ENCODE peak calls at places on chromosomes 12 and 14, in ten cellular contexts. One of them, this sample, is unnamed.

GRCh38 chr14:62015248-62015647 is 253.0 kb downstream of the SNAPC1 start:
- DNase-seq in pancreas: no peak
- DNase-seq in mammary epithelial cell: no peak
- DNase-seq in CD8-positive, alpha-beta T cell: no peak
- DNase-seq in spleen: no peak
- DNase-seq in uterus: no peak
- DNase-seq in astrocyte of the spinal cord: no peak
- DNase-seq in mucosa of descending colon: no peak
- DNase-seq in cardiac muscle cell: no peak
- DNase-seq in IMR-90: peak
- DNase-seq in this sample: no peak

GRCh38 chr14:99981806-99982205 is 83.4 kb upstream of the EVL start:
- DNase-seq in astrocyte of the spinal cord: no peak
- DNase-seq in mammary epithelial cell: no peak
- DNase-seq in IMR-90: no peak
- DNase-seq in pancreas: no peak
- DNase-seq in CD8-positive, alpha-beta T cell: no peak
- DNase-seq in uterus: no peak
- DNase-seq in spleen: no peak
- DNase-seq in cardiac muscle cell: no peak
- DNase-seq in mucosa of descending colon: no peak
- DNase-seq in this sample: no peak

GRCh38 chr14:94521375-94522114 is 12.3 kb upstream of the SERPINA12 start:
- DNase-seq in IMR-90: no peak
- DNase-seq in pancreas: no peak
- DNase-seq in astrocyte of the spinal cord: no peak
- DNase-seq in mammary epithelial cell: no peak
- DNase-seq in cardiac muscle cell: no peak
- DNase-seq in CD8-positive, alpha-beta T cell: no peak
- DNase-seq in mucosa of descending colon: no peak
- DNase-seq in spleen: no peak
- DNase-seq in uterus: no peak
- DNase-seq in this sample: no peak

GRCh38 chr14:90508536-90509254 is 111.9 kb downstream of the CALM1 start:
- DNase-seq in mucosa of descending colon: peak
- DNase-seq in CD8-positive, alpha-beta T cell: no peak
- DNase-seq in astrocyte of the spinal cord: no peak
- DNase-seq in spleen: no peak
- DNase-seq in pancreas: peak
- DNase-seq in IMR-90: no peak
- DNase-seq in cardiac muscle cell: no peak
- DNase-seq in mammary epithelial cell: peak
- DNase-seq in uterus: no peak
- DNase-seq in this sample: no peak

GRCh38 chr14:80714489-80714888 is 227.0 kb downstream of the CEP128 start:
- DNase-seq in astrocyte of the spinal cord: no peak
- DNase-seq in pancreas: no peak
- DNase-seq in mammary epithelial cell: no peak
- DNase-seq in spleen: no peak
- DNase-seq in mucosa of descending colon: no peak
- DNase-seq in CD8-positive, alpha-beta T cell: no peak
- DNase-seq in cardiac muscle cell: no peak
- DNase-seq in IMR-90: no peak
- DNase-seq in uterus: no peak
- DNase-seq in this sample: no peak

GRCh38 chr12:92597997-92598396 is 104.8 kb upstream of the PLEKHG7 start:
- DNase-seq in spleen: no peak
- DNase-seq in uterus: no peak
- DNase-seq in mucosa of descending colon: no peak
- DNase-seq in IMR-90: peak
- DNase-seq in mammary epithelial cell: peak
- DNase-seq in CD8-positive, alpha-beta T cell: no peak
- DNase-seq in astrocyte of the spinal cord: peak
- DNase-seq in pancreas: no peak
- DNase-seq in cardiac muscle cell: no peak
- DNase-seq in this sample: peak

GRCh38 chr12:99767809-99768208 is 120.3 kb downstream of the GARIN6 start:
- DNase-seq in IMR-90: peak
- DNase-seq in CD8-positive, alpha-beta T cell: no peak
- DNase-seq in mammary epithelial cell: peak
- DNase-seq in spleen: no peak
- DNase-seq in pancreas: no peak
- DNase-seq in uterus: no peak
- DNase-seq in astrocyte of the spinal cord: peak
- DNase-seq in mucosa of descending colon: no peak
- DNase-seq in cardiac muscle cell: peak
- DNase-seq in this sample: peak

GRCh38 chr12:20314325-20314724 is 54.0 kb upstream of the PDE3A start:
- DNase-seq in astrocyte of the spinal cord: peak
- DNase-seq in mucosa of descending colon: no peak
- DNase-seq in cardiac muscle cell: peak
- DNase-seq in spleen: no peak
- DNase-seq in IMR-90: peak
- DNase-seq in CD8-positive, alpha-beta T cell: no peak
- DNase-seq in pancreas: no peak
- DNase-seq in mammary epithelial cell: no peak
- DNase-seq in uterus: no peak
- DNase-seq in this sample: peak

GRCh38 chr14:80135305-80136088 is 75.8 kb downstream of the DIO2 start:
- DNase-seq in astrocyte of the spinal cord: peak
- DNase-seq in uterus: no peak
- DNase-seq in pancreas: no peak
- DNase-seq in mammary epithelial cell: no peak
- DNase-seq in IMR-90: no peak
- DNase-seq in spleen: no peak
- DNase-seq in mucosa of descending colon: no peak
- DNase-seq in CD8-positive, alpha-beta T cell: no peak
- DNase-seq in cardiac muscle cell: no peak
- DNase-seq in this sample: no peak

GRCh38 chr14:101495827-101496778 is 65.2 kb upstream of the DIO3 start:
- DNase-seq in spleen: peak
- DNase-seq in IMR-90: no peak
- DNase-seq in astrocyte of the spinal cord: no peak
- DNase-seq in uterus: peak
- DNase-seq in pancreas: no peak
- DNase-seq in CD8-positive, alpha-beta T cell: no peak
- DNase-seq in mammary epithelial cell: no peak
- DNase-seq in cardiac muscle cell: no peak
- DNase-seq in mucosa of descending colon: peak
- DNase-seq in this sample: no peak

GRCh38 chr14:49303952-49304516 is 282.1 kb downstream of the RPS29 start:
- DNase-seq in astrocyte of the spinal cord: peak
- DNase-seq in spleen: no peak
- DNase-seq in uterus: no peak
- DNase-seq in cardiac muscle cell: peak
- DNase-seq in mucosa of descending colon: no peak
- DNase-seq in IMR-90: peak
- DNase-seq in CD8-positive, alpha-beta T cell: no peak
- DNase-seq in mammary epithelial cell: peak
- DNase-seq in pancreas: peak
- DNase-seq in this sample: peak

GRCh38 chr14:68979722-68980552 is 835 bp upstream of the ACTN1 start:
- DNase-seq in spleen: peak
- DNase-seq in mucosa of descending colon: peak
- DNase-seq in astrocyte of the spinal cord: peak
- DNase-seq in uterus: no peak
- DNase-seq in CD8-positive, alpha-beta T cell: no peak
- DNase-seq in IMR-90: peak
- DNase-seq in pancreas: peak
- DNase-seq in cardiac muscle cell: no peak
- DNase-seq in mammary epithelial cell: peak
- DNase-seq in this sample: peak

GRCh38 chr12:12812605-12813119 is 484 bp upstream of the DDX47 start:
- DNase-seq in uterus: no peak
- DNase-seq in CD8-positive, alpha-beta T cell: no peak
- DNase-seq in mammary epithelial cell: no peak
- DNase-seq in astrocyte of the spinal cord: no peak
- DNase-seq in spleen: peak
- DNase-seq in IMR-90: no peak
- DNase-seq in mucosa of descending colon: no peak
- DNase-seq in cardiac muscle cell: no peak
- DNase-seq in pancreas: no peak
- DNase-seq in this sample: no peak
- H3K4me3 ChIP-seq in uterus: no peak
- H3K4me3 ChIP-seq in CD8-positive, alpha-beta T cell: no peak
- H3K4me3 ChIP-seq in mammary epithelial cell: no peak
- H3K4me3 ChIP-seq in astrocyte of the spinal cord: no peak
- H3K4me3 ChIP-seq in spleen: no peak
- H3K4me3 ChIP-seq in IMR-90: no peak
- H3K4me3 ChIP-seq in mucosa of descending colon: no peak
- H3K4me3 ChIP-seq in cardiac muscle cell: no peak
- H3K4me3 ChIP-seq in pancreas: no peak
- H3K4me3 ChIP-seq in this sample: no peak

GRCh38 chr12:106582264-106582591 is 576 bp upstream of the RFX4 start:
- DNase-seq in cardiac muscle cell: no peak
- DNase-seq in spleen: no peak
- DNase-seq in CD8-positive, alpha-beta T cell: no peak
- DNase-seq in mucosa of descending colon: no peak
- DNase-seq in pancreas: no peak
- DNase-seq in IMR-90: no peak
- DNase-seq in uterus: no peak
- DNase-seq in mammary epithelial cell: no peak
- DNase-seq in astrocyte of the spinal cord: no peak
- DNase-seq in this sample: no peak

GRCh38 chr12:106582661-106583577 is at the start of gene RFX4:
- DNase-seq in IMR-90: no peak
- DNase-seq in CD8-positive, alpha-beta T cell: no peak
- DNase-seq in mucosa of descending colon: no peak
- DNase-seq in astrocyte of the spinal cord: no peak
- DNase-seq in cardiac muscle cell: no peak
- DNase-seq in uterus: no peak
- DNase-seq in mammary epithelial cell: no peak
- DNase-seq in spleen: no peak
- DNase-seq in pancreas: no peak
- DNase-seq in this sample: no peak

GRCh38 chr12:106581543-106582263 is 1.1 kb upstream of the RFX4 start:
- DNase-seq in mammary epithelial cell: no peak
- DNase-seq in mucosa of descending colon: peak
- DNase-seq in uterus: no peak
- DNase-seq in pancreas: no peak
- DNase-seq in cardiac muscle cell: peak
- DNase-seq in CD8-positive, alpha-beta T cell: no peak
- DNase-seq in astrocyte of the spinal cord: no peak
- DNase-seq in spleen: no peak
- DNase-seq in IMR-90: no peak
- DNase-seq in this sample: no peak

GRCh38 chr12:106583578-106584103 is 837 bp downstream of the RFX4 start:
- DNase-seq in cardiac muscle cell: peak
- DNase-seq in IMR-90: peak
- DNase-seq in spleen: no peak
- DNase-seq in pancreas: no peak
- DNase-seq in mammary epithelial cell: peak
- DNase-seq in mucosa of descending colon: no peak
- DNase-seq in uterus: no peak
- DNase-seq in astrocyte of the spinal cord: no peak
- DNase-seq in CD8-positive, alpha-beta T cell: no peak
- DNase-seq in this sample: peak

GRCh38 chr12:106580671-106581508 is 1.9 kb upstream of the RFX4 start:
- DNase-seq in astrocyte of the spinal cord: no peak
- DNase-seq in mucosa of descending colon: no peak
- DNase-seq in CD8-positive, alpha-beta T cell: no peak
- DNase-seq in cardiac muscle cell: no peak
- DNase-seq in mammary epithelial cell: no peak
- DNase-seq in uterus: no peak
- DNase-seq in IMR-90: no peak
- DNase-seq in spleen: no peak
- DNase-seq in pancreas: no peak
- DNase-seq in this sample: no peak
- TF ChIP-seq CTCF in astrocyte of the spinal cord: no peak
- TF ChIP-seq CTCF in mucosa of descending colon: no peak
- TF ChIP-seq CTCF in CD8-positive, alpha-beta T cell: no peak
- TF ChIP-seq CTCF in cardiac muscle cell: no peak
- TF ChIP-seq CTCF in mammary epithelial cell: no peak
- TF ChIP-seq CTCF in uterus: no peak
- TF ChIP-seq CTCF in IMR-90: no peak
- TF ChIP-seq CTCF in spleen: no peak
- TF ChIP-seq CTCF in pancreas: no peak
- TF ChIP-seq CTCF in this sample: no peak

DNA sequence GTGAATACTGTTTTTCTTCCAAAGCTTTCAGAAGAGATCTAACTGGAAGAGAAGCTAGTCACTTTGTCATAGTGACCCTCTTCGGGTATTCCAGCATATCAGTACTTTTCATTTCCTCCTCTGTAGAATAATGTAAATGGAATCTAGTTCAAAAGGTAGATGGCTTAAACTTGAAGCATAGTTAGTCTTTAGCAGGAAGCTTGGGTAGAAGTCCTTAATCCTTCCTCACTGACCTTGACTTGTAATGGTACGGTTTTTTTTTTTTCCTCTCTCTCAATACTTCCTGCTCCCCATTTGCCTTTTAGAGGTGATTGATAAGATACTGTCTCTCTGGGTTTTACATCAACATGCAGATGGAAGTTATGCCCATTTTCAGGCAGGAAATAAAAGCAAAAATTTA is 1.7 kb downstream of the FBXO34 start:
- DNase-seq in uterus: no peak
- DNase-seq in mammary epithelial cell: no peak
- DNase-seq in astrocyte of the spinal cord: no peak
- DNase-seq in IMR-90: no peak
- DNase-seq in CD8-positive, alpha-beta T cell: no peak
- DNase-seq in mucosa of descending colon: no peak
- DNase-seq in spleen: no peak
- DNase-seq in pancreas: no peak
- DNase-seq in cardiac muscle cell: no peak
- DNase-seq in this sample: no peak
- H3K4me3 ChIP-seq in uterus: peak
- H3K4me3 ChIP-seq in mammary epithelial cell: peak
- H3K4me3 ChIP-seq in astrocyte of the spinal cord: no peak
- H3K4me3 ChIP-seq in IMR-90: no peak
- H3K4me3 ChIP-seq in CD8-positive, alpha-beta T cell: no peak
- H3K4me3 ChIP-seq in mucosa of descending colon: no peak
- H3K4me3 ChIP-seq in spleen: no peak
- H3K4me3 ChIP-seq in pancreas: no peak
- H3K4me3 ChIP-seq in cardiac muscle cell: peak
- H3K4me3 ChIP-seq in this sample: no peak

DNA sequence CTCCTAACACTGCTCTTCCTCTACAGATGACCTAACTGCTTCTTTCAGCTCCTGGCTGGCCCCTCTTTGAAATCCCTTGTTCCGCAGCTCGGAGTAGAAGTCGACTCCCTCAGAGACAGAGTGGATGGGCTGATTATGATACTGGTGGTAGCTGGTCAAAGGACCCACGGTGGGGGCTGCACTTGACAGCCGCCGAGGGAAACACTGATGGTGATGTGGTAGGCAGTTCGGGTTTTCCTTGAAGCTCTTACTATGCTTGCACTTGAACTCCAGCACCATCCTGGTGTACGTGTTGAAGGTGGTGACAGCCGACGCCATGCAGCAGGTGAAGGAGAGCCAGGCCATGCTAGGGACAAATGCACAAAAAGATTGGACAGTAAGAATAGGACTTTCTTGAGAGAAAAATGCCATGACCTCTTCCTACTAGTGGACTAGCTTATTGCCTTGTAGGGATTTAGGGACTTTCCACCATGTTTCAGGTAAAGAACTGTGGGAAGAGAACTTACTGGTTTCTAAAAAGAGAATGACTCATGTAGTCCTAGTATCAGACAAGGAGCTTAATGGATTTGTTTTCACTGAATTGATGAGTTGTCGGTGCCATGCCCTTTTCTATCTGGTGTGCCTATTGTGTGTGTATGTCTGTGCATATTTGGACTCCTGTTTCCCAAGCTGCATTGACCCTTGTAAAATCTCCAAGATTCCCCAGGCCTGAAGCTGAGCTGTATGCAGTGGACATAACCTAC is 18.4 kb downstream of the GSG1 start:
- DNase-seq in spleen: no peak
- DNase-seq in pancreas: no peak
- DNase-seq in uterus: no peak
- DNase-seq in mammary epithelial cell: peak
- DNase-seq in IMR-90: no peak
- DNase-seq in mucosa of descending colon: no peak
- DNase-seq in CD8-positive, alpha-beta T cell: no peak
- DNase-seq in cardiac muscle cell: no peak
- DNase-seq in astrocyte of the spinal cord: no peak
- DNase-seq in this sample: no peak
- TF ChIP-seq CTCF in spleen: no peak
- TF ChIP-seq CTCF in pancreas: no peak
- TF ChIP-seq CTCF in uterus: no peak
- TF ChIP-seq CTCF in mammary epithelial cell: no peak
- TF ChIP-seq CTCF in IMR-90: no peak
- TF ChIP-seq CTCF in mucosa of descending colon: no peak
- TF ChIP-seq CTCF in CD8-positive, alpha-beta T cell: no peak
- TF ChIP-seq CTCF in cardiac muscle cell: no peak
- TF ChIP-seq CTCF in astrocyte of the spinal cord: no peak
- TF ChIP-seq CTCF in this sample: no peak